ENCODE peak calls at places on chromosomes 1 and 21, in six cellular contexts. B is Peyer's patch, E is right lobe of liver, M is AG04450, P is heart left ventricle, D is mesenchymal stem cell. V is an unnamed sample.

GRCh38 chr21:37503848-37504467 is 137.4 kb downstream of the DYRK1A start:
- DNase-seq in B (no peak), P (no peak), D (peak; percentile 85), M (peak; percentile 43), E (no peak), V (no peak)

GRCh38 chr1:55234016-55234415 is 18.9 kb upstream of the USP24 start:
- DNase-seq in P (no peak), M (no peak), B (no peak), E (no peak), D (no peak), V (no peak)

GRCh38 chr1:119470958-119471357 is 36.1 kb upstream of the HSD3B1 start:
- DNase-seq in D (no peak), B (no peak), M (no peak), E (no peak), P (no peak), V (no peak)

GRCh38 chr1:5640845-5641244 is 351.4 kb downstream of the NPHP4 start:
- DNase-seq in P (no peak), E (no peak), B (no peak), D (no peak), M (no peak), V (no peak)

GRCh38 chr1:108082006-108082405 is 117.0 kb upstream of the VAV3 start:
- DNase-seq in P (no peak), E (no peak), M (no peak), D (no peak), B (no peak), V (no peak)

GRCh38 chr1:92444351-92444750 is 42.4 kb downstream of the GFI1 start:
- DNase-seq in M (peak; percentile 8), B (no peak), P (no peak), D (peak; percentile 52), E (no peak), V (no peak)

GRCh38 chr21:41817228-41817627 is 50.4 kb upstream of the RIPK4 start:
- DNase-seq in P (peak; percentile 32), D (peak; percentile 72), M (peak; percentile 44), E (no peak), B (peak; percentile 76), V (peak; percentile 36)

GRCh38 chr1:113459279-113459678 is 69.0 kb downstream of the MAGI3 start:
- DNase-seq in P (no peak), E (no peak), M (no peak), D (no peak), B (no peak), V (no peak)

GRCh38 chr1:3427711-3428704 is 26.5 kb upstream of the ARHGEF16 start:
- DNase-seq in E (no peak), B (no peak), D (no peak), M (no peak), P (no peak), V (no peak)

GRCh38 chr1:29706936-29707335 is 470.6 kb downstream of the PTPRU start:
- DNase-seq in E (no peak), M (no peak), D (peak; percentile 50), P (no peak), B (no peak), V (no peak)

GRCh38 chr1:61329556-61329955 is 247.2 kb downstream of the NFIA start:
- DNase-seq in M (no peak), B (no peak), P (no peak), D (no peak), E (no peak), V (no peak)

GRCh38 chr1:15849775-15850449 is 2.4 kb downstream of the SPEN start:
- DNase-seq in B (no peak), P (peak; percentile 49), M (no peak), D (peak; percentile 86), E (peak; percentile 55), V (peak; percentile 44)

DNA sequence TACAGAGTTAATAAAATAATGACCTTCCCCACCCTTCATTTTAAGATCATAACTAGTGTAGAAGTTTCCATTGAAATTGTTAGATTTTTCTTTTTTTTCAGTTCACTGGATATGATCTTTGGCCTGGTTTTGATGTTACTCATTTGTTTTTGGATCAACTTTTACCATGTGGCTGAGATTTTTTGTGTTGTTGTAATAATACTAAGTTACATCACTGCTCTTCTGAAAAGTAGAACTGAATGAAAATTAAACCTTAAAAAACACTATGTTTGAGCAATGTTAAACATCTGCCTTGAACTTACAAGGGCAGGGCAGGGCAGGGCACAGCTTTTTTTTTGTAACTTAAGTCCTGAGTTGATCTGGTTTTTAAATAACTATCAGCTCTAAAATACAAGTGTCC is 204.8 kb upstream of the ADAMTS5 start:
- DNase-seq in B (no peak), E (no peak), M (no peak), D (no peak), P (no peak), V (no peak)
- H3K4me3 ChIP-seq in B (no peak overlapping the region), E (no peak overlapping the region), M (no peak overlapping the region), D (no peak overlapping the region), P (no peak overlapping the region), V (no peak overlapping the region)

GRCh38 chr1:10692401-10693021 is 103.9 kb downstream of the CASZ1 start:
- DNase-seq in B (peak; percentile 86), M (no peak), E (no peak), P (no peak), D (no peak), V (no peak)

GRCh38 chr1:10693497-10694273 is 102.8 kb downstream of the CASZ1 start:
- DNase-seq in P (no peak), E (no peak), M (no peak), B (peak; percentile 70), D (peak; percentile 42), V (no peak)

GRCh38 chr1:10691740-10692125 is 104.7 kb downstream of the CASZ1 start:
- DNase-seq in M (no peak), D (no peak), P (no peak), B (peak; percentile 74), E (no peak), V (no peak)

GRCh38 chr1:10694274-10694632 is 102.2 kb downstream of the CASZ1 start:
- DNase-seq in E (peak; percentile 77), M (no peak), D (peak; percentile 33), B (no peak), P (no peak), V (no peak)

DNA sequence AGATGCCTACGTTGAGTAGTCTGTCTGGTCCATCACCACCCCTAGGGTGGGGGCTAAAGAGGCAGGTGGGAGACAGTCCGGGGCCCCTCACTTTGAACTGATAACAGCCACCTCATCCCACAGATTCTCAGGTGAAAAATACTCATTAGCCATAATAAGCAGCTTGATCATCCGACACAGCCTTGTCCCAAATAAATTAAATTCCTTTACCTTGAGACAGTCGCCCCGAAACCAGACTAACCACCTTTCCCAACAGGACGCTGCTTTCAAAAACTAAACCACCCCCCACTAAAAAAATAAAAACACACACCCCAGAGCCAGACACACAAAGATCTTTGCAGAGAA is 103.3 kb downstream of the CASZ1 start:
- DNase-seq in E (no peak), D (no peak), M (no peak), B (no peak), P (no peak), V (no peak)
- H3K4me3 ChIP-seq in E (peak overlapping the region; percentile 87), D (peak overlapping the region; percentile 69), M (no peak overlapping the region), B (peak overlapping the region; percentile 92), P (peak overlapping the region; percentile 89), V (peak overlapping the region; percentile 51)

GRCh38 chr1:37633040-37633949 is 1.4 kb downstream of the RSPO1 start:
- DNase-seq in P (no peak), E (no peak), B (no peak), M (no peak), D (no peak), V (no peak)

GRCh38 chr1:37636435-37636834 is 1.7 kb upstream of the RSPO1 start:
- DNase-seq in B (no peak), D (no peak), M (no peak), P (no peak), E (no peak), V (no peak)

GRCh38 chr1:37633950-37634553 is 640 bp downstream of the RSPO1 start:
- DNase-seq in P (no peak), M (no peak), B (no peak), E (no peak), D (no peak), V (no peak)

GRCh38 chr1:37634554-37635308 is at the start of gene RSPO1:
- DNase-seq in B (no peak), M (no peak), D (peak; percentile 21), P (no peak), E (no peak), V (no peak)

DNA sequence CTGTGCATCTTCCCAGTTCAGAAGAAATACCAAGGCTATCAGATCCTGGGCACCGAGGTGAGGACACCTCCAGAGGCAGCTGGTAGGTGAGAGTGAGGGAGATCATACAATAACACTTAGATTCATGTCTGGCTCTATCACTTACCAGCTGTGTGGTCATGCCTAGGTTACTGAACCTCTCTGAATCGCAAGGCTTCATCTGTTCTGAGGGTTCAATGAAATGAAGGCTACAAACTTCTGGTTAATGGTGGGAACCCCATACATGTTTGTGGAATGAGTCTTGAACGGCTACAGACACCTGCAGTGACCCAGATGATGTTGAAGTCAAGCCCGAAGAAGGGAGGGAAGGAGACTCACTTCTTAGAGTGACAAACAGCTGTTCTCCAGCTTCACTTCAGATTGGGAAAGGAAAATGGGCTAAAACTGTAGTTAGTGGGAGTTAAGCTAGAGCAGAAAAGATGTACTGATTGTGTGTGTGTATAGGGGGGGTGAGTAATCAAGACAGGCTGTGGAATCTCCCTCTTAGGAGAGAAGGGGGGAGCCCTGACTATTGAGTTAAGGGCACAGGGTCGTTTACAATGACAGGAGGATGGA is 714 bp upstream of the RSPO1 start:
- DNase-seq in M (no peak), B (no peak), P (no peak), D (no peak), E (no peak), V (no peak)
- H3K4me3 ChIP-seq in M (no peak overlapping the region), B (no peak overlapping the region), P (no peak overlapping the region), D (no peak overlapping the region), E (no peak overlapping the region), V (no peak overlapping the region)

GRCh38 chr1:236289492-236290131 is 7.9 kb upstream of the ERO1B start:
- DNase-seq in P (no peak), E (no peak), B (no peak), M (no peak), D (no peak), V (peak; percentile 70)
- H3K4me3 ChIP-seq in P (no peak overlapping the region), E (no peak overlapping the region), B (no peak overlapping the region), M (no peak overlapping the region), D (no peak overlapping the region), V (no peak overlapping the region)

GRCh38 chr1:227946624-227947424 is 908 bp downstream of the WNT9A start:
- DNase-seq in B (peak; percentile 84), P (peak; percentile 78), M (no peak), E (peak; percentile 76), D (peak; percentile 44), V (peak; percentile 48)

GRCh38 chr1:227945891-227946623 is 1.7 kb downstream of the WNT9A start:
- DNase-seq in M (no peak), P (peak; percentile 60), D (peak; percentile 65), E (peak; percentile 44), B (peak; percentile 84), V (no peak)

GRCh38 chr1:227948493-227949260 is 945 bp upstream of the WNT9A start:
- DNase-seq in E (peak; percentile 33), D (peak; percentile 23), P (peak; percentile 11), M (no peak), B (peak; percentile 44), V (no peak)

GRCh38 chr1:227947678-227948492 is at the start of gene WNT9A:
- DNase-seq in D (peak; percentile 38), P (peak; percentile 58), B (peak; percentile 61), M (no peak), E (peak; percentile 37), V (no peak)

DNA sequence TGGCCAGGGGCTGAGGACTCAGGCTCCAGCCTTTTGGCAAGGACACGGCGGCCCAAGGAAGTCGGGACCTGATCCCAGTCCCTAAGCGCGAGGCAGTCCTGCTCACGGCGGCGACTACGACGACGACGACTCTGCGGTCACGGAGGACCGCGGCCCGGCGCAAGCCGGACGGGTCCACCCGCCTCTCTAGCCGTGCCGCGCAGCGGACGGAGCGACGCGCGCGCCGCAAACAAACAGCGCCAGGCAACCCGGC is 381 bp downstream of the WNT9A start:
- DNase-seq in E (no peak), D (no peak), M (no peak), B (peak; percentile 57), P (no peak), V (no peak)
- H3K4me3 ChIP-seq in E (no peak overlapping the region), D (peak overlapping the region; percentile 85), M (peak overlapping the region; percentile 60), B (peak overlapping the region; percentile 29), P (peak overlapping the region; percentile 71), V (peak overlapping the region; percentile 55)